ENCODE peak calls at places on chromosomes 16 and 17, in eight cellular contexts. One of them, this sample, is unnamed.

GRCh38 chr17:43104665-43105064 is 20.5 kb downstream of the BRCA1 start:
- DNase-seq in GM23338: no peak
- DNase-seq in HCT116: no peak
- DNase-seq in neural progenitor cell: no peak
- DNase-seq in OCI-LY7: no peak
- DNase-seq in hepatocyte: no peak
- DNase-seq in MM.1S: no peak
- DNase-seq in SK-N-SH: no peak
- DNase-seq in this sample: no peak

GRCh38 chr16:66717112-66717675 is 20.7 kb upstream of the CMTM4 start:
- DNase-seq in GM23338: peak; percentile 80
- DNase-seq in HCT116: no peak
- DNase-seq in neural progenitor cell: peak; percentile 61
- DNase-seq in OCI-LY7: peak; percentile 47
- DNase-seq in hepatocyte: peak; percentile 54
- DNase-seq in MM.1S: no peak
- DNase-seq in SK-N-SH: peak; percentile 69
- DNase-seq in this sample: peak; percentile 47

GRCh38 chr16:68792465-68793324 is 50.6 kb upstream of the TANGO6 start:
- DNase-seq in GM23338: peak; percentile 17
- DNase-seq in HCT116: no peak
- DNase-seq in neural progenitor cell: no peak
- DNase-seq in OCI-LY7: no peak
- DNase-seq in hepatocyte: peak; percentile 66
- DNase-seq in MM.1S: no peak
- DNase-seq in SK-N-SH: no peak
- DNase-seq in this sample: peak; percentile 72

GRCh38 chr16:68429081-68429740 is 19.1 kb downstream of the SMPD3 start:
- DNase-seq in GM23338: no peak
- DNase-seq in HCT116: no peak
- DNase-seq in neural progenitor cell: no peak
- DNase-seq in OCI-LY7: no peak
- DNase-seq in hepatocyte: no peak
- DNase-seq in MM.1S: no peak
- DNase-seq in SK-N-SH: no peak
- DNase-seq in this sample: no peak

GRCh38 chr17:28406478-28406824 is 439 bp upstream of the SLC46A1 start:
- DNase-seq in GM23338: peak; percentile 51
- DNase-seq in HCT116: no peak
- DNase-seq in neural progenitor cell: peak; percentile 27
- DNase-seq in OCI-LY7: no peak
- DNase-seq in hepatocyte: peak; percentile 62
- DNase-seq in MM.1S: no peak
- DNase-seq in SK-N-SH: peak; percentile 61
- DNase-seq in this sample: no peak

GRCh38 chr16:58494981-58495860 is 4.7 kb upstream of the NDRG4 start:
- DNase-seq in GM23338: peak; percentile 99
- DNase-seq in HCT116: peak; percentile 92
- DNase-seq in neural progenitor cell: peak; percentile 97
- DNase-seq in OCI-LY7: peak; percentile 68
- DNase-seq in hepatocyte: peak; percentile 92
- DNase-seq in MM.1S: peak; percentile 98
- DNase-seq in SK-N-SH: peak; percentile 93
- DNase-seq in this sample: peak; percentile 85

GRCh38 chr17:13957636-13958035 is 111.7 kb upstream of the COX10 start:
- DNase-seq in GM23338: no peak
- DNase-seq in HCT116: no peak
- DNase-seq in neural progenitor cell: no peak
- DNase-seq in OCI-LY7: no peak
- DNase-seq in hepatocyte: no peak
- DNase-seq in MM.1S: no peak
- DNase-seq in SK-N-SH: no peak
- DNase-seq in this sample: peak; percentile 41

GRCh38 chr16:75591001-75591852 is 25.0 kb downstream of the GABARAPL2 start:
- DNase-seq in GM23338: peak; percentile 45
- DNase-seq in HCT116: no peak
- DNase-seq in neural progenitor cell: no peak
- DNase-seq in OCI-LY7: no peak
- DNase-seq in hepatocyte: peak; percentile 66
- DNase-seq in MM.1S: no peak
- DNase-seq in SK-N-SH: peak; percentile 54
- DNase-seq in this sample: no peak

GRCh38 chr17:42804918-42805367 is 6.3 kb downstream of the CNTD1 start:
- DNase-seq in GM23338: no peak
- DNase-seq in HCT116: no peak
- DNase-seq in neural progenitor cell: no peak
- DNase-seq in OCI-LY7: no peak
- DNase-seq in hepatocyte: no peak
- DNase-seq in MM.1S: no peak
- DNase-seq in SK-N-SH: no peak
- DNase-seq in this sample: peak; percentile 30

GRCh38 chr17:68868708-68869107 is 86.5 kb downstream of the ABCA8 start:
- DNase-seq in GM23338: no peak
- DNase-seq in HCT116: no peak
- DNase-seq in neural progenitor cell: no peak
- DNase-seq in OCI-LY7: no peak
- DNase-seq in hepatocyte: no peak
- DNase-seq in MM.1S: no peak
- DNase-seq in SK-N-SH: no peak
- DNase-seq in this sample: peak; percentile 48

GRCh38 chr17:40931311-40931710 is 6.1 kb downstream of the KRT23 start:
- DNase-seq in GM23338: no peak
- DNase-seq in HCT116: no peak
- DNase-seq in neural progenitor cell: no peak
- DNase-seq in OCI-LY7: no peak
- DNase-seq in hepatocyte: no peak
- DNase-seq in MM.1S: no peak
- DNase-seq in SK-N-SH: no peak
- DNase-seq in this sample: no peak

GRCh38 chr16:15682105-15682570 is 32.1 kb downstream of the NDE1 start:
- DNase-seq in GM23338: peak; percentile 78
- DNase-seq in HCT116: peak; percentile 33
- DNase-seq in neural progenitor cell: peak; percentile 26
- DNase-seq in OCI-LY7: peak; percentile 25
- DNase-seq in hepatocyte: peak; percentile 73
- DNase-seq in MM.1S: no peak
- DNase-seq in SK-N-SH: no peak
- DNase-seq in this sample: peak; percentile 72

GRCh38 chr17:28335959-28336871 is 654 bp downstream of the TNFAIP1 start:
- DNase-seq in GM23338: peak; percentile 94
- DNase-seq in HCT116: peak; percentile 75
- DNase-seq in neural progenitor cell: peak; percentile 95
- DNase-seq in OCI-LY7: no peak
- DNase-seq in hepatocyte: peak; percentile 92
- DNase-seq in MM.1S: no peak
- DNase-seq in SK-N-SH: peak; percentile 75
- DNase-seq in this sample: peak; percentile 70

GRCh38 chr17:71232801-71233559 is 887.8 kb upstream of the SOX9 start:
- DNase-seq in GM23338: no peak
- DNase-seq in HCT116: no peak
- DNase-seq in neural progenitor cell: no peak
- DNase-seq in OCI-LY7: no peak
- DNase-seq in hepatocyte: no peak
- DNase-seq in MM.1S: no peak
- DNase-seq in SK-N-SH: no peak
- DNase-seq in this sample: no peak

GRCh38 chr17:71234349-71234748 is 886.5 kb upstream of the SOX9 start:
- DNase-seq in GM23338: no peak
- DNase-seq in HCT116: no peak
- DNase-seq in neural progenitor cell: no peak
- DNase-seq in OCI-LY7: no peak
- DNase-seq in hepatocyte: no peak
- DNase-seq in MM.1S: peak; percentile 89
- DNase-seq in SK-N-SH: no peak
- DNase-seq in this sample: no peak

GRCh38 chr17:71237903-71238538 is 882.8 kb upstream of the SOX9 start:
- DNase-seq in GM23338: no peak
- DNase-seq in HCT116: peak; percentile 57
- DNase-seq in neural progenitor cell: no peak
- DNase-seq in OCI-LY7: peak; percentile 39
- DNase-seq in hepatocyte: peak; percentile 32
- DNase-seq in MM.1S: no peak
- DNase-seq in SK-N-SH: peak; percentile 12
- DNase-seq in this sample: peak; percentile 87
- TF ChIP-seq EZH2phosphoT487 in GM23338: no peak
- TF ChIP-seq EZH2phosphoT487 in HCT116: no peak
- TF ChIP-seq EZH2phosphoT487 in neural progenitor cell: no peak
- TF ChIP-seq EZH2phosphoT487 in OCI-LY7: no peak
- TF ChIP-seq EZH2phosphoT487 in hepatocyte: no peak
- TF ChIP-seq EZH2phosphoT487 in MM.1S: no peak
- TF ChIP-seq EZH2phosphoT487 in SK-N-SH: no peak
- TF ChIP-seq EZH2phosphoT487 in this sample: no peak

GRCh38 chr17:38456031-38456815 is 28.0 kb downstream of the ARHGAP23 start:
- DNase-seq in GM23338: no peak
- DNase-seq in HCT116: no peak
- DNase-seq in neural progenitor cell: peak; percentile 31
- DNase-seq in OCI-LY7: no peak
- DNase-seq in hepatocyte: no peak
- DNase-seq in MM.1S: no peak
- DNase-seq in SK-N-SH: no peak
- DNase-seq in this sample: no peak
- TF ChIP-seq CTCF in GM23338: peak; percentile 17
- TF ChIP-seq CTCF in HCT116: peak; percentile 39
- TF ChIP-seq CTCF in neural progenitor cell: peak; percentile 39
- TF ChIP-seq CTCF in OCI-LY7: peak; percentile 35
- TF ChIP-seq CTCF in hepatocyte: no peak
- TF ChIP-seq CTCF in MM.1S: no peak
- TF ChIP-seq CTCF in SK-N-SH: no peak
- TF ChIP-seq CTCF in this sample: no peak

GRCh38 chr17:29590261-29590978 is 972 bp upstream of the GIT1 start:
- DNase-seq in GM23338: no peak
- DNase-seq in HCT116: peak; percentile 13
- DNase-seq in neural progenitor cell: no peak
- DNase-seq in OCI-LY7: peak; percentile 50
- DNase-seq in hepatocyte: no peak
- DNase-seq in MM.1S: no peak
- DNase-seq in SK-N-SH: no peak
- DNase-seq in this sample: no peak

GRCh38 chr17:29590979-29591736 is 1.7 kb upstream of the GIT1 start:
- DNase-seq in GM23338: peak; percentile 86
- DNase-seq in HCT116: peak; percentile 48
- DNase-seq in neural progenitor cell: peak; percentile 76
- DNase-seq in OCI-LY7: peak; percentile 37
- DNase-seq in hepatocyte: peak; percentile 71
- DNase-seq in MM.1S: no peak
- DNase-seq in SK-N-SH: peak; percentile 83
- DNase-seq in this sample: no peak

GRCh38 chr17:29588017-29588557 is 1.4 kb downstream of the GIT1 start:
- DNase-seq in GM23338: no peak
- DNase-seq in HCT116: no peak
- DNase-seq in neural progenitor cell: peak; percentile 16
- DNase-seq in OCI-LY7: peak; percentile 18
- DNase-seq in hepatocyte: no peak
- DNase-seq in MM.1S: no peak
- DNase-seq in SK-N-SH: no peak
- DNase-seq in this sample: no peak

GRCh38 chr17:29588561-29589411 is 662 bp downstream of the GIT1 start:
- DNase-seq in GM23338: peak; percentile 63
- DNase-seq in HCT116: no peak
- DNase-seq in neural progenitor cell: peak; percentile 79
- DNase-seq in OCI-LY7: peak; percentile 61
- DNase-seq in hepatocyte: peak; percentile 67
- DNase-seq in MM.1S: peak; percentile 36
- DNase-seq in SK-N-SH: peak; percentile 58
- DNase-seq in this sample: peak; percentile 15

DNA sequence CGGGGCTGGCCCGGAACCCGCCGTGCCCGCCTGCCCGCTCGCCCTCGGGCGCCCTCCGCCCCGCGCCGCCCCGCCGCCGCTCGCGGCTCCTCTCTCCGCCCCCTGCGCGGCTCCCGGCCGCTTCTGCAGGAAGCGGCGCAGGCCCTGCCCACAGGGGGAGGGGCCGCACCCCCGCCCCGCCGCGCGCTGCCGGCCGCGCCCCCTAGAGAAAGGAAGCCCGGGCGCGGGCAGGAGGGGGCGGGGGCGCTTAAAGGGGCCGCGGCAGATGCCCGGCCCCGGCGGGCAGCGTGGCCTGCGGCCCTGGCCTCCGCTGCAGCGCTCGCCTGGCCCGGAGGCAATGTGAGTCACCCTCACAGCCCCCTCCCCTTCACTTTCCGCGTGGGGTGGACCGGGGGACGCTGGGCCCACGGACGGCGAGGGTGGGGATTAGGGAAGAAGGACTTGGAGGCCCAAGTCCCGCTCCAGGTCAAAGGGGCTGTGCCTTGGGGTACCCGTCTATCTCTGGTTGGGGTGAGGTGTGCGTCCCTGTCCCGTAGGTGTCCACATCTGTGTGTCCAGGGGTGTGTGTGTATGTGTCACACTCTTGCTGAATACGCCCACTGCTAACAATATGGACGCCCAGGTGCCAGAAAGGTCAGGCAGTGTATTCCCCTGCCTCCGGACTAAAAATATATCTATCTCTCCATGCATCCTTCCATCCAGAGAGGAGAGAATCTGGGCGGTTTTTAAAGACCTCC is at the start of gene GIT1:
- DNase-seq in GM23338: peak; percentile 94
- DNase-seq in HCT116: peak; percentile 59
- DNase-seq in neural progenitor cell: peak; percentile 97
- DNase-seq in OCI-LY7: peak; percentile 92
- DNase-seq in hepatocyte: peak; percentile 96
- DNase-seq in MM.1S: peak; percentile 89
- DNase-seq in SK-N-SH: peak; percentile 98
- DNase-seq in this sample: peak; percentile 85
- TF ChIP-seq EZH2phosphoT487 in GM23338: no peak
- TF ChIP-seq EZH2phosphoT487 in HCT116: no peak
- TF ChIP-seq EZH2phosphoT487 in neural progenitor cell: no peak
- TF ChIP-seq EZH2phosphoT487 in OCI-LY7: no peak
- TF ChIP-seq EZH2phosphoT487 in hepatocyte: no peak
- TF ChIP-seq EZH2phosphoT487 in MM.1S: no peak
- TF ChIP-seq EZH2phosphoT487 in SK-N-SH: no peak
- TF ChIP-seq EZH2phosphoT487 in this sample: no peak

GRCh38 chr16:84957192-84957591 is 54.1 kb downstream of the ZDHHC7 start:
- DNase-seq in GM23338: no peak
- DNase-seq in HCT116: no peak
- DNase-seq in neural progenitor cell: no peak
- DNase-seq in OCI-LY7: no peak
- DNase-seq in hepatocyte: no peak
- DNase-seq in MM.1S: no peak
- DNase-seq in SK-N-SH: no peak
- DNase-seq in this sample: no peak

GRCh38 chr16:84960942-84961341 is 50.4 kb downstream of the ZDHHC7 start:
- DNase-seq in GM23338: no peak
- DNase-seq in HCT116: no peak
- DNase-seq in neural progenitor cell: no peak
- DNase-seq in OCI-LY7: no peak
- DNase-seq in hepatocyte: no peak
- DNase-seq in MM.1S: no peak
- DNase-seq in SK-N-SH: no peak
- DNase-seq in this sample: no peak

GRCh38 chr16:84959784-84960417 is 51.4 kb downstream of the ZDHHC7 start:
- DNase-seq in GM23338: no peak
- DNase-seq in HCT116: no peak
- DNase-seq in neural progenitor cell: no peak
- DNase-seq in OCI-LY7: no peak
- DNase-seq in hepatocyte: no peak
- DNase-seq in MM.1S: no peak
- DNase-seq in SK-N-SH: no peak
- DNase-seq in this sample: no peak

GRCh38 chr16:84957792-84958191 is 53.5 kb downstream of the ZDHHC7 start:
- DNase-seq in GM23338: no peak
- DNase-seq in HCT116: no peak
- DNase-seq in neural progenitor cell: no peak
- DNase-seq in OCI-LY7: no peak
- DNase-seq in hepatocyte: no peak
- DNase-seq in MM.1S: no peak
- DNase-seq in SK-N-SH: no peak
- DNase-seq in this sample: no peak

GRCh38 chr16:84959045-84959576 is 52.2 kb downstream of the ZDHHC7 start:
- DNase-seq in GM23338: peak; percentile 50
- DNase-seq in HCT116: no peak
- DNase-seq in neural progenitor cell: no peak
- DNase-seq in OCI-LY7: no peak
- DNase-seq in hepatocyte: no peak
- DNase-seq in MM.1S: no peak
- DNase-seq in SK-N-SH: no peak
- DNase-seq in this sample: peak; percentile 13
- TF ChIP-seq CTCF in GM23338: peak; percentile 63
- TF ChIP-seq CTCF in HCT116: peak; percentile 88
- TF ChIP-seq CTCF in neural progenitor cell: peak; percentile 37
- TF ChIP-seq CTCF in OCI-LY7: peak; percentile 51
- TF ChIP-seq CTCF in hepatocyte: peak; percentile 5
- TF ChIP-seq CTCF in MM.1S: peak; percentile 29
- TF ChIP-seq CTCF in SK-N-SH: peak; percentile 40
- TF ChIP-seq CTCF in this sample: peak; percentile 56